ENCODE peak calls at places on chromosome 11, in four cellular contexts. L is mesendoderm, J is Karpas-422, K is endothelial cell of umbilical vein. B is an unnamed sample. For H3K27me3 and H3K36me3, the result is how much of the 10 kb centered on the place peaks cover.

GRCh38 chr11:114135737-114136151 is 76.2 kb downstream of the ZBTB16 start:
- DNase-seq in K (no peak), J (no peak), L (peak), B (peak)

GRCh38 chr11:32478277-32478731 is 43.0 kb upstream of the WT1 start:
- DNase-seq in K (no peak), J (no peak), L (no peak), B (no peak)

GRCh38 chr11:102546923-102547471 is 16.4 kb upstream of the MMP7 start:
- DNase-seq in L (no peak), J (peak), K (no peak), B (no peak)

GRCh38 chr11:61545341-61545740 is 35.5 kb downstream of the SYT7 start:
- DNase-seq in L (peak), J (peak), K (no peak), B (no peak)

GRCh38 chr11:114081641-114082414 is 22.3 kb downstream of the ZBTB16 start:
- DNase-seq in J (no peak), K (peak), L (no peak), B (peak)

GRCh38 chr11:117818036-117818858 is 6.3 kb downstream of the FXYD2 start:
- DNase-seq in L (peak), K (peak), J (no peak), B (no peak)

GRCh38 chr11:79708319-79708928 is 267.6 kb upstream of the TENM4 start:
- DNase-seq in J (peak), L (peak), K (no peak), B (peak)

GRCh38 chr11:124415356-124415923 is 9.2 kb downstream of the OR8B4 start:
- DNase-seq in J (peak), L (peak), K (peak), B (peak)

GRCh38 chr11:93567406-93567819 is 24.2 kb upstream of the SMCO4 start:
- DNase-seq in L (no peak), K (no peak), J (no peak), B (no peak)

GRCh38 chr11:107276057-107276456 is 181.6 kb downstream of the CWF19L2 start:
- DNase-seq in K (no peak), J (no peak), L (no peak), B (no peak)

GRCh38 chr11:66727883-66728759 is 895 bp downstream of the SPTBN2 start:
- DNase-seq in K (no peak), J (peak), L (peak), B (peak)

GRCh38 chr11:80841716-80842115 is 1400.9 kb upstream of the TENM4 start:
- DNase-seq in K (no peak), J (no peak), L (no peak), B (no peak)

GRCh38 chr11:31233425-31233824 is 136.1 kb downstream of the DCDC1 start:
- DNase-seq in L (peak), J (peak), K (no peak), B (no peak)

GRCh38 chr11:112884012-112884767 is 77.0 kb upstream of the NCAM1 start:
- DNase-seq in L (no peak), K (no peak), J (no peak), B (no peak)

GRCh38 chr11:12390687-12391110 is 13.3 kb downstream of the PARVA start:
- DNase-seq in L (no peak), K (no peak), J (no peak), B (peak)

GRCh38 chr11:61972796-61973602 is 5.6 kb upstream of the FTH1 start:
- DNase-seq in J (no peak), K (peak), L (no peak), B (peak)

GRCh38 chr11:81869337-81870065 is 864.2 kb downstream of the FAM181B start:
- DNase-seq in J (no peak), L (no peak), K (no peak), B (no peak)

GRCh38 chr11:74466916-74467885 is at the start of gene KCNE3:
- DNase-seq in L (peak), K (peak), J (no peak), B (peak)

GRCh38 chr11:67306769-67307544 is 3.6 kb downstream of the SSH3 start:
- DNase-seq in L (no peak), J (no peak), K (no peak), B (no peak)

GRCh38 chr11:76609736-76610370 is 60.7 kb downstream of the LRRC32 start:
- DNase-seq in L (no peak), J (no peak), K (no peak), B (no peak)

GRCh38 chr11:47532597-47533213 is 20.2 kb downstream of the CELF1 start:
- DNase-seq in L (peak), K (no peak), J (no peak), B (peak)

GRCh38 chr11:120835601-120836228 is 188.2 kb upstream of the TBCEL start:
- DNase-seq in K (no peak), L (peak), J (peak), B (no peak)

DNA sequence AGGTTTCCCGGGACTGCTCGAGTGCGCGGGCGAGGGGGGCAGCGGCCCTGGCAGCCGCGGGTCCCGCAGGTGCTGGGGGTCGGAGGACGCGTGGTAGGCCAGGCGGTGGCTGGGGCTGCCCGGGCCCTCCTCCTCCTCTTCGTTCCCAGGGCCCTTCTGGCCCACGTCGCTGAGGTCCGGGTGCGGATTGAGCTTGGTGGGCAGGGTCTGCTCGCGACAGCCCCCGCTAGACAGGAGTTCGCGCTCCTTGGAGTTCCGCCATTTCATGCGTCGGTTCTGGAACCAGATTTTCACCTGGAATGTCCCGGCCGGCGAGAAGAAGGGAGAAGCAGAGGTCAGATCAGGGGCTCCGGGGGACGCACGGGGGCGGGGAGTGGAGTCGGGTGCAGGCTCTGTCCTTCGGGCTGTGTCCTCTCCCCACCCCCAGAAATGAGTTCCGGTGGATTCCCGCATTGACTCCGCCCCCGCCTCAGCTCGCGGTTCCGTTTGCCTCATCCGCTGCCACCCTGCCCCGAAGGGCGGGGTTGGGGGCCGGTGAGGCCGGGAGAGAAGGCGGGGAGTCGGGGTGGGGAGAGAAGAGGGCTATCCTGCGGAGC is 3.9 kb downstream of the DBX1 start:
- DNase-seq in L (peak), K (no peak), J (no peak), B (no peak)
- H3K27me3 ChIP-seq in L (half or more), K (half or more), J (under half), B (half or more)

GRCh38 chr11:128548655-128549255 is 38.6 kb downstream of the ETS1 start:
- DNase-seq in K (peak), L (peak), J (peak), B (peak)
- H3K9ac ChIP-seq in K (peak), L (peak), J (peak), B (peak)

GRCh38 chr11:43948341-43949185 is 6.1 kb downstream of the C11orf96 start:
- DNase-seq in K (no peak), J (no peak), L (no peak), B (no peak)
- H3K36me3 ChIP-seq in K (under half), J (under half), L (under half), B (under half)

DNA sequence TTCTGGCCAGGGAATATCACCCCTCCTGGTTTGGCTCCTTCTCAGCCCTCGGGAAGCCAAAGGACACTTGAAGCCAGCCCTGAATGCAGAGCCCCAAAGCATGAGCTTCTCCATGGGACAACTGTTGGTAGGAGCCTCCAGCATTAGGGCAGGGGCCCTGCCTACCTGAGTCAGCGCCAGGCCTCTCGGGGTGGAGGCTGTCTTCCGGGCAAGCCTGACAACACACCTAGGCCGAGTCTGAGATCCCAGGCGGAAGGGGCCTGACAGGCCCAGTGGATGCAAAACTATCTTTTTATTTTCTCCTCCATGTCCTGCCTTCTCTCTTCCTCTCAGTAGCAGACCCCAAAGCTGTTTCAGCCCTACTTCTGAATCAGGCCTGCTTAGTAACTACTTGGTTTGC is 27.6 kb downstream of the RCOR2 start:
- DNase-seq in L (no peak), K (no peak), J (no peak), B (no peak)
- H3K27me3 ChIP-seq in L (under half), K (under half), J (under half), B (under half)

GRCh38 chr11:57481915-57482781 is 21.8 kb downstream of the RTN4RL2 start:
- DNase-seq in J (no peak), L (no peak), K (no peak), B (no peak)

GRCh38 chr11:57484141-57484710 is 23.9 kb downstream of the RTN4RL2 start:
- DNase-seq in J (peak), K (no peak), L (no peak), B (no peak)

GRCh38 chr11:57481315-57481714 is 21.0 kb downstream of the RTN4RL2 start:
- DNase-seq in L (no peak), J (no peak), K (no peak), B (no peak)

GRCh38 chr11:57483570-57483934 is 23.2 kb downstream of the RTN4RL2 start:
- DNase-seq in K (no peak), J (no peak), L (peak), B (no peak)

GRCh38 chr11:57482782-57483569 is 22.6 kb downstream of the RTN4RL2 start:
- DNase-seq in J (no peak), L (peak), K (peak), B (peak)
- H3K9ac ChIP-seq in J (no peak), L (peak), K (no peak), B (peak)